ENCODE peak calls at places on chromosomes 16 and 17, in five cellular contexts. L is HFF-Myc, H is A549, W is colonic mucosa, Q is cardiac fibroblast. N is an unnamed sample.

GRCh38 chr17:58136669-58137279 is 11.4 kb upstream of the OR4D1 start:
- DNase-seq in H (peak; percentile 57), L (no peak), W (no peak), Q (no peak), N (no peak)

GRCh38 chr17:72053069-72053846 is 67.6 kb upstream of the SOX9 start:
- DNase-seq in W (no peak), Q (no peak), L (no peak), H (no peak), N (no peak)

GRCh38 chr17:78615631-78616030 is 38.4 kb upstream of the DNAH17 start:
- DNase-seq in L (no peak), Q (no peak), W (no peak), H (no peak), N (no peak)

GRCh38 chr16:52114414-52114813 is 432.5 kb downstream of the TOX3 start:
- DNase-seq in W (no peak), L (no peak), Q (no peak), H (no peak), N (no peak)

GRCh38 chr16:27769561-27770222 is 219.7 kb downstream of the KATNIP start:
- DNase-seq in L (no peak), Q (peak; percentile 33), W (no peak), H (no peak), N (peak; percentile 95)

GRCh38 chr17:64020068-64020766 is at the start of gene ICAM2:
- DNase-seq in Q (no peak), W (peak; percentile 67), L (no peak), H (no peak), N (no peak)

GRCh38 chr17:52762794-52763167 is 604.3 kb upstream of the CA10 start:
- DNase-seq in H (no peak), Q (no peak), L (no peak), W (no peak), N (no peak)

GRCh38 chr17:43418441-43419374 is 19.9 kb downstream of the ARL4D start:
- DNase-seq in L (peak; percentile 77), W (no peak), H (peak; percentile 97), Q (peak; percentile 78), N (peak; percentile 56)

GRCh38 chr17:652310-652709 is 62.3 kb downstream of the VPS53 start:
- DNase-seq in Q (peak; percentile 71), L (no peak), H (no peak), W (no peak), N (peak; percentile 53)

GRCh38 chr16:2009302-2009711 is 314 bp downstream of the ZNF598 start:
- DNase-seq in Q (no peak), L (no peak), H (no peak), W (no peak), N (no peak)

GRCh38 chr16:2008009-2008526 is 1.6 kb downstream of the ZNF598 start:
- DNase-seq in L (no peak), W (peak; percentile 71), Q (peak; percentile 68), H (no peak), N (no peak)

GRCh38 chr16:2008631-2009301 is 855 bp downstream of the ZNF598 start:
- DNase-seq in L (no peak), Q (peak; percentile 53), H (no peak), W (peak; percentile 52), N (no peak)

GRCh38 chr16:2007081-2007836 is 2.4 kb downstream of the ZNF598 start:
- DNase-seq in L (no peak), H (no peak), W (no peak), Q (no peak), N (no peak)

DNA sequence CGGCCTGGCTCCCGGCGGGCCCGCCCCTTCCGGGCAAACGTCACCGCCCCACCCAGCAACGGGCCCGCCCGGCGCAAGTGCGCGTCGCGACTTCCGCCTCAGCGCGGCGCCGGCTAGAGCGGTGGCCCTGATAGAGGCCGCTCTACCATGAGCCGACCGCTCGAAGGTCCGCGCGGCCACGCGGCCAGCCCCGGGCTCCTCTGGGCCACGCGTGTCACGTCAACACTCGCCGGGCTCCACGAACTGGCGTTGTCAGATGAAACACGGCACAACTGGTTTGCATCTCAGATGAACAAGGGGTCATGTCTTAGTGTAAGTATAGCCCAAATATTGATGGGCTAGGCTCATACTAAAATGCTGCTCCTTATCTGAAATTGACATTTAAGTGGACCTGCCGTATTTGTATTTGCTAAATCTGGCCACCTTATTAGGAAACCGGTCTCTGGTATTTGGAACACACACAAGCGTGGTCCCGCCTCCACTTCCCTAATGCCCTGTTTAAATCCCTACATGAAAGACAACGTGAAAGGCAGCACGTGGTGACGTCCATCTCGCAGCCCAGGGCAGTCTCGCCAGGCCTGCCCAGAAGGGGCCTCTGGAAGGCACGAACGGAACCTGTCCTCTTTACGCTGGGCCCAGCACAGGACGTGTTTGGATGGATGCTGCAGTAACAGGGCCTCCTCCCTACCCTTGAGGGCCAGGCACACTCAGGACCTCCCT is at the start of gene ZNF598:
- DNase-seq in W (peak; percentile 79), Q (peak; percentile 90), H (peak; percentile 84), L (no peak), N (peak; percentile 33)
- TF ChIP-seq CTCF in W (no peak), Q (no peak), H (no peak), L (no peak), N (no peak)

GRCh38 chr16:71426880-71427615 is 14.8 kb downstream of the TLE7 start:
- DNase-seq in H (peak; percentile 52), Q (no peak), W (no peak), L (no peak), N (no peak)

GRCh38 chr16:71423865-71424264 is 18.0 kb downstream of the TLE7 start:
- DNase-seq in L (no peak), W (no peak), H (no peak), Q (no peak), N (no peak)

GRCh38 chr16:71426069-71426879 is 15.6 kb downstream of the TLE7 start:
- DNase-seq in L (peak; percentile 90), H (peak; percentile 97), W (peak; percentile 21), Q (peak; percentile 78), N (peak; percentile 12)

GRCh38 chr16:71424626-71425025 is 17.2 kb downstream of the TLE7 start:
- DNase-seq in H (no peak), W (no peak), Q (no peak), L (no peak), N (no peak)

GRCh38 chr16:71425746-71426068 is 16.1 kb downstream of the TLE7 start:
- DNase-seq in Q (no peak), H (no peak), L (no peak), W (no peak), N (no peak)
- H3K4me3 ChIP-seq in Q (peak overlapping the region; percentile 55), H (peak overlapping the region; percentile 50), L (peak overlapping the region; percentile 53), W (peak overlapping the region; percentile 22), N (peak overlapping the region; percentile 34)

GRCh38 chr17:54544239-54544638 is 356.4 kb upstream of the TOM1L1 start:
- DNase-seq in H (no peak), L (no peak), W (no peak), Q (no peak), N (no peak)
- TF ChIP-seq CTCF in H (no peak), L (no peak), W (no peak), Q (no peak), N (no peak)

GRCh38 chr16:30430428-30430970 is 669 bp upstream of the DCTPP1 start:
- DNase-seq in W (no peak), L (no peak), Q (no peak), H (peak; percentile 13), N (no peak)
- H3K4me3 ChIP-seq in W (peak overlapping the region; percentile 46), L (peak overlapping the region; percentile 77), Q (peak overlapping the region; percentile 29), H (no peak overlapping the region), N (no peak overlapping the region)

DNA sequence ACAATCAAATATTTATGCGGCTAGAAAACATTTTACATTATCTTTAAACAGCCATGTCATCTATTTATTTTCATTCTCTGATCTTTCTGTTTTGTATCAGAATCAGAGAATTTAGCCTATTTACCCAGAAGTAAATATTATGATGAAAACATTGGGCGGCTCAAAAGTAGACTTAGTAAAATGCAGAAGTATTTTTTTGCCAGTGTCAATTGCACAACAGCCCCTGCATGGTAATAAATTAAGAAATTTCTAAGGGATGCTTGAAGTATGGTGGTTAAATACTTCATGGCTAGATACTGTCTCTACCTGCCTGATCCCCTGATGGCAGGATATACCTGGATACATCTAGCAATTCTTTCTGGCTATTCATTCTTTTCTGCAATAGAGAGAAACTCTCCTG is 18.7 kb upstream of the MYOCD start:
- DNase-seq in L (no peak), W (no peak), Q (no peak), H (no peak), N (no peak)
- TF ChIP-seq CTCF in L (no peak), W (no peak), Q (no peak), H (no peak), N (no peak)

GRCh38 chr17:48624544-48625501 is 1.3 kb downstream of the HOXB9 start:
- DNase-seq in W (no peak), H (peak; percentile 74), Q (no peak), L (no peak), N (no peak)
- H3K4me3 ChIP-seq in W (peak overlapping the region; percentile 48), H (peak overlapping the region; percentile 72), Q (no peak overlapping the region), L (no peak overlapping the region), N (no peak overlapping the region)

DNA sequence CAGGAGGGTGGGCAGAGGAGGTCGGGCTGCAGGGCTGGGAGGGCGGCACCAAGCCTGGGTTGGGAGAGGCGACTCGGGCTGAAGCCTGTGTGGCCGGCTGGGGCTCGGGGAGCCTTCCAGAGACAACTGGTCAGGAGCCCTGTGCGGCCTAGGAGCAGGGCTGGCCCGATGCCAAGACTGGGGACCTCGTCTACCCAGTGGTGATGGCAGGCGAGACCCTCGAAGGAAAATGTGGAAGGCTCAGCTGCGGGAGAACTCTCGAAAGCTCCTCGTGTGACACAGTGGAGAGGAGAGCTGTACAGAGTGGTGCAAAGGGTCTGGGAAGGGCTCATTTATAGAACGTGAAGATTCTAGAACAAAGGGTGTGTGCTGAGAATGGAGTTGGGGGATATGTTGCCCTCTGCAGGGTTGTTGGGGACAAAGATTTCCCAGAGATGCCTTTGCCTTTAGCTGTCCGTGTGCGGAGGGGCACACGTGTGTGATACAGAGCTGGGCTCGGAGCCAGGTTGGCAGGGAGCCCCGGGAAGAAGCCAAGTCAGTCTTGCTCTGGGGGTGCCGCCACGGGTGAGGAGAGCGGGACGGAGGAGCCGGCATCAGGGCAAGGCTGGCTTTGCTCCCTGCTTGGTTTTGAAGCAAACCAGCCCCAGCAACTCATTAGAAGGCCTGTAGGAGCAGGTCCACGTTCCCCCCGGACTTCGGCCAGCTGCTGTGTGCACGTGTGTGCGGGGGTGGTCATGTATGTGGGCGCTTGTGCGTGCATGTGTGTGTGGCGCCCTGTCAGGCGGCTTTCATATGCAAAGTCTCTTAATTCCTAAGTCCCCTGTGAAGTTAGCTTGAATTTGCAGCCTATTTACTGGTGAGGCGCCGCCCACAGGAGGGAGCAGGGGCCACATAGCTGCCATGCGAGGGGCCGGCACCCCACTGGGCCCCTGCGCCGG is 132.4 kb upstream of the CHMP6 start:
- DNase-seq in H (no peak), W (peak; percentile 43), L (peak; percentile 66), Q (peak; percentile 92), N (peak; percentile 53)
- TF ChIP-seq CTCF in H (peak; percentile 9), W (no peak), L (no peak), Q (peak; percentile 9), N (peak; percentile 31)

GRCh38 chr17:10087333-10087732 is 111.1 kb downstream of the GAS7 start:
- DNase-seq in L (no peak), W (no peak), H (no peak), Q (peak; percentile 18), N (no peak)
- H3K4me3 ChIP-seq in L (no peak overlapping the region), W (no peak overlapping the region), H (no peak overlapping the region), Q (no peak overlapping the region), N (no peak overlapping the region)